ENCODE peak calls at places on chromosomes 2 and 18, in seven cellular contexts. A, J, G, I, V, D and R are unnamed samples.

GRCh38 chr2:110125292-110125691 is 9.7 kb upstream of the MALL start:
- DNase-seq in A (peak; percentile 73), J (peak; percentile 65), G (no peak), I (no peak), V (no peak), D (no peak), R (no peak)

GRCh38 chr2:177886824-177887223 is 185.8 kb downstream of the PDE11A start:
- DNase-seq in A (no peak), J (no peak), G (no peak), I (no peak), V (no peak), D (no peak), R (no peak)

GRCh38 chr2:160315337-160315736 is 115.3 kb upstream of the ITGB6 start:
- DNase-seq in A (peak; percentile 32), J (no peak), G (no peak), I (no peak), V (no peak), D (peak; percentile 67), R (no peak)

GRCh38 chr2:189304360-189304759 is 124.8 kb upstream of the COL5A2 start:
- DNase-seq in A (no peak), J (no peak), G (no peak), I (no peak), V (no peak), D (no peak), R (no peak)

GRCh38 chr2:170456914-170457313 is 258.2 kb upstream of the SP5 start:
- DNase-seq in A (no peak), J (peak; percentile 34), G (no peak), I (no peak), V (no peak), D (no peak), R (no peak)

GRCh38 chr2:56450772-56451171 is 267.0 kb downstream of the CCDC85A start:
- DNase-seq in A (no peak), J (peak; percentile 13), G (no peak), I (no peak), V (no peak), D (no peak), R (no peak)

GRCh38 chr2:150020221-150020620 is 432.6 kb upstream of the MMADHC start:
- DNase-seq in A (no peak), J (peak; percentile 82), G (no peak), I (no peak), V (no peak), D (no peak), R (no peak)

GRCh38 chr18:23740105-23740830 is 51.0 kb downstream of the LAMA3 start:
- DNase-seq in A (peak; percentile 61), J (no peak), G (no peak), I (no peak), V (no peak), D (no peak), R (no peak)

GRCh38 chr2:61262699-61263098 is 100.7 kb downstream of the C2orf74 start:
- DNase-seq in A (peak; percentile 60), J (no peak), G (no peak), I (no peak), V (no peak), D (peak; percentile 71), R (no peak)

GRCh38 chr2:43133708-43134570 is 92.5 kb downstream of the ZFP36L2 start:
- DNase-seq in A (no peak), J (no peak), G (no peak), I (peak; percentile 68), V (peak; percentile 50), D (no peak), R (no peak)

GRCh38 chr2:43106767-43107527 is 119.5 kb downstream of the ZFP36L2 start:
- DNase-seq in A (peak; percentile 64), J (no peak), G (no peak), I (peak; percentile 70), V (no peak), D (no peak), R (no peak)

GRCh38 chr2:241573741-241574140 is 15.2 kb downstream of the BOK start:
- DNase-seq in A (no peak), J (no peak), G (no peak), I (peak; percentile 55), V (no peak), D (no peak), R (no peak)

GRCh38 chr18:51196116-51196810 is 1.2 kb downstream of the MEX3C start:
- DNase-seq in A (peak; percentile 28), J (peak; percentile 13), G (peak; percentile 44), I (peak; percentile 73), V (peak; percentile 36), D (peak; percentile 36), R (peak; percentile 49)

GRCh38 chr2:215716971-215717370 is 281.1 kb upstream of the FN1 start:
- DNase-seq in A (peak; percentile 28), J (no peak), G (no peak), I (no peak), V (no peak), D (no peak), R (no peak)